ENCODE peak calls at places on chromosome 6, in four cellular contexts. One of them, this sample, is unnamed.

GRCh38 chr6:156651438-156651837 is 125.7 kb upstream of the ARID1B start:
- DNase-seq in naive thymus-derived CD8-positive, alpha-beta T cell: no peak
- DNase-seq in mucosa of gallbladder: no peak
- DNase-seq in tibial artery: no peak
- DNase-seq in this sample: no peak

GRCh38 chr6:105646391-105646867 is 243.5 kb upstream of the PREP start:
- DNase-seq in naive thymus-derived CD8-positive, alpha-beta T cell: no peak
- DNase-seq in mucosa of gallbladder: no peak
- DNase-seq in tibial artery: no peak
- DNase-seq in this sample: no peak

GRCh38 chr6:134363323-134364039 is 45.6 kb upstream of the SGK1 start:
- DNase-seq in tibial artery: no peak
- DNase-seq in naive thymus-derived CD8-positive, alpha-beta T cell: no peak
- DNase-seq in mucosa of gallbladder: no peak
- DNase-seq in this sample: no peak

GRCh38 chr6:19723533-19723932 is 113.6 kb upstream of the ID4 start:
- DNase-seq in mucosa of gallbladder: no peak
- DNase-seq in naive thymus-derived CD8-positive, alpha-beta T cell: no peak
- DNase-seq in tibial artery: no peak
- DNase-seq in this sample: no peak

GRCh38 chr6:18293192-18293904 is 29.0 kb upstream of the DEK start:
- DNase-seq in naive thymus-derived CD8-positive, alpha-beta T cell: no peak
- DNase-seq in mucosa of gallbladder: no peak
- DNase-seq in tibial artery: no peak
- DNase-seq in this sample: no peak

GRCh38 chr6:49305010-49305409 is 158.0 kb downstream of the MMUT start:
- DNase-seq in tibial artery: no peak
- DNase-seq in mucosa of gallbladder: no peak
- DNase-seq in naive thymus-derived CD8-positive, alpha-beta T cell: no peak
- DNase-seq in this sample: no peak

GRCh38 chr6:33705268-33705885 is 6.1 kb downstream of the UQCC2 start:
- DNase-seq in mucosa of gallbladder: no peak
- DNase-seq in tibial artery: no peak
- DNase-seq in naive thymus-derived CD8-positive, alpha-beta T cell: no peak
- DNase-seq in this sample: no peak

GRCh38 chr6:99514089-99514488 is 1.1 kb downstream of the USP45 start:
- DNase-seq in mucosa of gallbladder: no peak
- DNase-seq in tibial artery: no peak
- DNase-seq in naive thymus-derived CD8-positive, alpha-beta T cell: no peak
- DNase-seq in this sample: no peak

GRCh38 chr6:164247106-164247505 is 832.6 kb downstream of the QKI start:
- DNase-seq in mucosa of gallbladder: no peak
- DNase-seq in naive thymus-derived CD8-positive, alpha-beta T cell: no peak
- DNase-seq in tibial artery: no peak
- DNase-seq in this sample: no peak

GRCh38 chr6:35320031-35320410 is 22.3 kb upstream of the PPARD start:
- DNase-seq in mucosa of gallbladder: no peak
- DNase-seq in tibial artery: no peak
- DNase-seq in naive thymus-derived CD8-positive, alpha-beta T cell: no peak
- DNase-seq in this sample: no peak

GRCh38 chr6:42761287-42762067 is 15.6 kb upstream of the TBCC start:
- DNase-seq in tibial artery: no peak
- DNase-seq in mucosa of gallbladder: no peak
- DNase-seq in naive thymus-derived CD8-positive, alpha-beta T cell: no peak
- DNase-seq in this sample: no peak

GRCh38 chr6:2951723-2952122 is 19.6 kb downstream of the SERPINB6 start:
- DNase-seq in tibial artery: peak; percentile 54
- DNase-seq in mucosa of gallbladder: peak; percentile 35
- DNase-seq in naive thymus-derived CD8-positive, alpha-beta T cell: no peak
- DNase-seq in this sample: peak; percentile 76

GRCh38 chr6:142653710-142654274 is 291.2 kb downstream of the HIVEP2 start:
- DNase-seq in mucosa of gallbladder: no peak
- DNase-seq in naive thymus-derived CD8-positive, alpha-beta T cell: no peak
- DNase-seq in tibial artery: no peak
- DNase-seq in this sample: no peak

GRCh38 chr6:112038756-112039430 is 15.0 kb upstream of the CCN6 start:
- DNase-seq in mucosa of gallbladder: no peak
- DNase-seq in tibial artery: peak; percentile 46
- DNase-seq in naive thymus-derived CD8-positive, alpha-beta T cell: no peak
- DNase-seq in this sample: no peak

GRCh38 chr6:43215066-43215465 is 14.2 kb downstream of the DNPH1 start:
- DNase-seq in mucosa of gallbladder: no peak
- DNase-seq in tibial artery: no peak
- DNase-seq in naive thymus-derived CD8-positive, alpha-beta T cell: no peak
- DNase-seq in this sample: no peak

GRCh38 chr6:131400782-131401496 is 172.1 kb upstream of the ARG1 start:
- DNase-seq in mucosa of gallbladder: no peak
- DNase-seq in naive thymus-derived CD8-positive, alpha-beta T cell: no peak
- DNase-seq in tibial artery: no peak
- DNase-seq in this sample: no peak

GRCh38 chr6:127376685-127377084 is 33.3 kb upstream of the ECHDC1 start:
- DNase-seq in mucosa of gallbladder: no peak
- DNase-seq in tibial artery: no peak
- DNase-seq in naive thymus-derived CD8-positive, alpha-beta T cell: no peak
- DNase-seq in this sample: no peak

GRCh38 chr6:170260686-170261085 is 30.2 kb downstream of the DLL1 start:
- DNase-seq in naive thymus-derived CD8-positive, alpha-beta T cell: no peak
- DNase-seq in mucosa of gallbladder: no peak
- DNase-seq in tibial artery: no peak
- DNase-seq in this sample: peak; percentile 17

GRCh38 chr6:112806163-112806900 is 459.2 kb downstream of the RFPL4B start:
- DNase-seq in naive thymus-derived CD8-positive, alpha-beta T cell: no peak
- DNase-seq in mucosa of gallbladder: no peak
- DNase-seq in tibial artery: no peak
- DNase-seq in this sample: no peak

GRCh38 chr6:101016163-101016562 is 135.0 kb upstream of the ASCC3 start:
- DNase-seq in mucosa of gallbladder: no peak
- DNase-seq in naive thymus-derived CD8-positive, alpha-beta T cell: no peak
- DNase-seq in tibial artery: no peak
- DNase-seq in this sample: no peak

GRCh38 chr6:46849361-46849690 is 56.1 kb downstream of the MEP1A start:
- DNase-seq in mucosa of gallbladder: no peak
- DNase-seq in naive thymus-derived CD8-positive, alpha-beta T cell: no peak
- DNase-seq in tibial artery: no peak
- DNase-seq in this sample: no peak

GRCh38 chr6:133959667-133960368 is 6.8 kb downstream of the TBPL1 start:
- DNase-seq in naive thymus-derived CD8-positive, alpha-beta T cell: no peak
- DNase-seq in tibial artery: no peak
- DNase-seq in mucosa of gallbladder: no peak
- DNase-seq in this sample: no peak

GRCh38 chr6:143333749-143334520 is 116.6 kb downstream of the ADAT2 start:
- DNase-seq in tibial artery: no peak
- DNase-seq in naive thymus-derived CD8-positive, alpha-beta T cell: no peak
- DNase-seq in mucosa of gallbladder: no peak
- DNase-seq in this sample: no peak